ENCODE peak calls at places on chromosomes 7 and 10, in six cellular contexts. X is fibroblast of mammary gland, N is right lobe of liver, L is GM13977, O is breast epithelium, J is left ventricle myocardium inferior. F is an unnamed sample.

GRCh38 chr7:29651467-29651866 is 87.8 kb downstream of the PRR15 start:
- DNase-seq in X (no peak), L (no peak), N (no peak), J (no peak), O (no peak), F (no peak)

GRCh38 chr10:5596611-5597341 is 69.6 kb downstream of the ASB13 start:
- DNase-seq in J (no peak), X (no peak), L (no peak), N (no peak), O (no peak), F (no peak)

GRCh38 chr7:70619130-70619529 is 512.8 kb upstream of the GALNT17 start:
- DNase-seq in X (no peak), N (no peak), O (no peak), J (no peak), L (no peak), F (no peak)

GRCh38 chr7:28328161-28328560 is 84.2 kb upstream of the CREB5 start:
- DNase-seq in J (no peak), O (no peak), L (no peak), N (no peak), X (no peak), F (no peak)

GRCh38 chr7:39921505-39922250 is 28.4 kb upstream of the CDK13 start:
- DNase-seq in J (no peak), L (no peak), N (no peak), X (no peak), O (no peak), F (no peak)

GRCh38 chr10:24041030-24041429 is 167.9 kb upstream of the KIAA1217 start:
- DNase-seq in J (no peak), X (no peak), N (no peak), L (no peak), O (no peak), F (no peak)

GRCh38 chr10:18325410-18325809 is 185.2 kb downstream of the CACNB2 start:
- DNase-seq in J (no peak), L (no peak), N (no peak), O (no peak), X (no peak), F (no peak)

GRCh38 chr10:100566561-100566960 is 30.8 kb downstream of the HIF1AN start:
- DNase-seq in L (no peak), X (no peak), N (no peak), O (no peak), J (no peak), F (no peak)

GRCh38 chr10:94546058-94546595 is 539 bp downstream of the HELLS start:
- DNase-seq in O (no peak), N (no peak), J (no peak), L (peak), X (peak), F (no peak)

GRCh38 chr7:92834661-92835139 is 1.7 kb downstream of the CDK6 start:
- DNase-seq in X (no peak), O (peak), J (no peak), L (peak), N (peak), F (no peak)

GRCh38 chr7:22563621-22564241 is 63.7 kb upstream of the STEAP1B start:
- DNase-seq in O (no peak), N (no peak), J (no peak), X (no peak), L (peak), F (no peak)

GRCh38 chr10:119197921-119198320 is 9.4 kb upstream of the GRK5 start:
- DNase-seq in O (no peak), N (no peak), X (peak), J (no peak), L (no peak), F (no peak)

GRCh38 chr10:98427011-98427515 is 12.1 kb upstream of the PYROXD2 start:
- DNase-seq in O (no peak), X (no peak), N (no peak), L (no peak), J (peak), F (no peak)

GRCh38 chr10:61342817-61343572 is 110.2 kb downstream of the TMEM26 start:
- DNase-seq in X (no peak), O (no peak), J (no peak), N (no peak), L (no peak), F (no peak)

GRCh38 chr7:155868955-155869783 is 56.9 kb upstream of the SHH start:
- DNase-seq in O (no peak), J (no peak), X (no peak), N (peak), L (no peak), F (no peak)

GRCh38 chr7:122515404-122515803 is 183.5 kb downstream of the RNF133 start:
- DNase-seq in L (no peak), J (no peak), O (no peak), X (no peak), N (peak), F (no peak)

GRCh38 chr10:15325243-15326002 is 45.7 kb downstream of the FAM171A1 start:
- DNase-seq in J (no peak), L (no peak), X (peak), O (no peak), N (no peak), F (no peak)

GRCh38 chr10:74816824-74817498 is 9.4 kb upstream of the KAT6B start:
- DNase-seq in X (peak), O (no peak), L (no peak), N (no peak), J (no peak), F (no peak)

GRCh38 chr7:92025260-92025659 is 84.6 kb downstream of the AKAP9 start:
- DNase-seq in O (no peak), J (no peak), X (peak), L (no peak), N (no peak), F (no peak)

GRCh38 chr10:98258683-98259454 is 9.1 kb downstream of the LOXL4 start:
- DNase-seq in J (no peak), O (no peak), X (no peak), N (no peak), L (peak), F (no peak)

GRCh38 chr10:45420453-45421192 is 46.6 kb downstream of the ALOX5 start:
- DNase-seq in O (peak), N (peak), J (peak), L (peak), X (peak), F (no peak)

GRCh38 chr10:129371543-129371942 is 95.5 kb upstream of the MGMT start:
- DNase-seq in O (no peak), X (no peak), N (no peak), J (no peak), L (no peak), F (no peak)

GRCh38 chr7:146208484-146208883 is 91.9 kb downstream of the CNTNAP2 start:
- DNase-seq in X (no peak), L (no peak), N (no peak), O (no peak), J (no peak), F (no peak)

GRCh38 chr7:159051916-159052315 is 92.8 kb downstream of the VIPR2 start:
- DNase-seq in X (no peak), J (no peak), L (no peak), O (no peak), N (no peak), F (no peak)

GRCh38 chr10:33820531-33820930 is 486.1 kb upstream of the NRP1 start:
- DNase-seq in X (no peak), J (no peak), O (no peak), L (no peak), N (no peak), F (no peak)

GRCh38 chr7:106029941-106030340 is 66.9 kb downstream of the CDHR3 start:
- DNase-seq in N (no peak), X (no peak), J (no peak), L (no peak), O (no peak), F (no peak)
- TF ChIP-seq CTCF in N (no peak), X (no peak), J (no peak), L (no peak), O (no peak), F (no peak)

GRCh38 chr10:114252097-114252496 is 13.0 kb downstream of the VWA2 start:
- DNase-seq in X (no peak), N (no peak), J (no peak), O (no peak), L (no peak), F (no peak)

GRCh38 chr10:114246679-114247305 is 7.7 kb downstream of the VWA2 start:
- DNase-seq in L (no peak), N (no peak), X (no peak), J (no peak), O (no peak), F (no peak)

GRCh38 chr10:114250246-114250645 is 11.2 kb downstream of the VWA2 start:
- DNase-seq in L (no peak), N (no peak), X (no peak), O (no peak), J (no peak), F (no peak)

GRCh38 chr10:114252883-114253282 is 13.8 kb downstream of the VWA2 start:
- DNase-seq in N (no peak), J (no peak), X (no peak), O (no peak), L (no peak), F (no peak)

GRCh38 chr10:114250716-114251115 is 11.7 kb downstream of the VWA2 start:
- DNase-seq in X (no peak), J (no peak), N (no peak), L (no peak), O (no peak), F (no peak)
- TF ChIP-seq CTCF in X (no peak), J (no peak), N (no peak), L (no peak), O (no peak), F (no peak)

DNA sequence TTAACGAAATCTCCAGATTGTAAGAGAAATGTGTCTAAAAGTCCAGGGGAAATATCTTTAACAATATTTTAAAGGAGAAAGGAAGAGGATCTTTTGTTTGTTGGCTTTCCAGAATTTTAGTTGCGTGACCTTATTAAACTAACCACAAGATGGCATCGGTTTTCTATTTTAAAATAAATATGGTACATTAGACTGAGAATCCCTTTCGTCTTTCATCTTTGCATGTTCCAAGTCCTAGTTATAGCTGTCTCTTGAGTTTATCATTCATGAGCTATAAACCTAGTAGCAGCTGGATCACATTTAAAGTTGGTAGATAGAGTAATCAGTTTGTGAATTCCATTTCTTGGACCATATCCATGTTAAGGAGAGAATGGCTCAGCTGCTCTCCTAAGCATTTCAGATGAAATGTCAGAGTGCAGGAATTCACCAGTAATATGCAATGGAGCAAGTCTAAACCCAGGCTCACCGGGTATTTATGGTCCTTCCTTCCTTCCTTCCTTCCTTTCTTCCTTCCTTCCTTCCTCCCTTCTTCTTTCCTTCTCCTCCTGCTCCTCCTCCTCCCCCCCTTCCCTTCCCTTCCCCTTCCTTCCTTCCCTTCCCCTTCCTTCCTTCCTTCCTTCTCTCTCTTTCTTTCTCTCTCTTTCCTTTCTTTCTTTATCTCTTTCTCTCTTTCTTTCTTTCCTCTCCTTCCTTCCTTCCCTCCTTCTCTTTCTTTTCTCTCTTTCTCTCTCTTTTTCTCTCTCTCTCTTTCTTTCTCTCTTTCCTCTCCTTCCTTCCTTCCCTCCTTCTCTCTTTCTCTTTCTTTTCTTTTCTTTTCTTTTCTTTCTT is 57.8 kb upstream of the RAB18 start:
- DNase-seq in O (no peak), L (peak), X (peak), N (no peak), J (no peak), F (no peak)
- TF ChIP-seq CTCF in O (peak), L (peak), X (peak), N (peak), J (peak), F (peak)

DNA sequence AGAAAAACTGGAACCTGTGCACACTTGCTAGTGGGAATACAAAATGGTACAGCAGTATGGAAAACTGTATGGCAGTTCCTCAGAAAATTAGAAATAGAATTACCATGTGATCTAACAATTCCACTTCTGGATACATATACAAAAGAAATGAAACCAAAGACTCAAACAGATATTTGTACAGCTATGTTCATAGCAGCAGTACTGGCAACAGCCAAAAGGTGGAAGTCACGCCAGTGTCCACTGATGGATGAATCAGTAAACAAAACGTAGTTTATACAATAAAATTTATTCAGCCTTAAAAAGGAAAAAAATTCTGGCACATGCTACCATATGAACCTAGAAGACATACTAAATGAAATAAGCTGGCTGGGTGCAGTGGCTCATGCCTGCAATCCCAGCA is 23.0 kb downstream of the IDE start:
- DNase-seq in J (no peak), X (no peak), O (no peak), N (no peak), L (no peak), F (no peak)
- TF ChIP-seq CTCF in J (no peak), X (no peak), O (no peak), N (no peak), L (no peak), F (no peak)

GRCh38 chr10:52644678-52645434 is 127.7 kb downstream of the MBL2 start:
- DNase-seq in O (no peak), X (peak), L (peak), N (peak), J (no peak), F (no peak)
- TF ChIP-seq CTCF in O (peak), X (peak), L (peak), N (peak), J (peak), F (peak)

F was measured in CD14-positive monocyte.